ENCODE peak calls at places on chromosomes 11 and 22, in nine cellular contexts. K, I, E, C, D, F, P, R and W are unnamed samples.

GRCh38 chr22:29314074-29314473 is 1.4 kb downstream of the RASL10A start:
- DNase-seq in K (no peak), I (no peak), E (no peak), C (no peak), D (no peak), F (no peak), P (no peak), R (no peak), W (no peak)

GRCh38 chr11:68039526-68040086 is 781 bp downstream of the TCIRG1 start:
- DNase-seq in K (no peak), I (peak), E (peak), C (no peak), D (no peak), F (peak), P (no peak), R (no peak), W (no peak)

GRCh38 chr11:125156346-125156745 is 8.2 kb upstream of the PKNOX2 start:
- DNase-seq in K (no peak), I (no peak), E (no peak), C (no peak), D (no peak), F (no peak), P (no peak), R (no peak), W (no peak)

GRCh38 chr22:29830585-29830984 is 7.5 kb downstream of the ASCC2 start:
- DNase-seq in K (no peak), I (no peak), E (no peak), C (peak), D (no peak), F (no peak), P (peak), R (no peak), W (no peak)

GRCh38 chr11:126352934-126353801 is 2.3 kb upstream of the ST3GAL4 start:
- DNase-seq in K (peak), I (peak), E (peak), C (no peak), D (no peak), F (peak), P (no peak), R (no peak), W (no peak)

GRCh38 chr22:42699281-42699681 is 21.4 kb downstream of the A4GALT start:
- DNase-seq in K (no peak), I (no peak), E (no peak), C (peak), D (no peak), F (no peak), P (no peak), R (no peak), W (no peak)

GRCh38 chr11:43644626-43645299 is 35.8 kb upstream of the HSD17B12 start:
- DNase-seq in K (peak), I (peak), E (no peak), C (no peak), D (no peak), F (peak), P (no peak), R (no peak), W (no peak)

GRCh38 chr11:66278396-66279091 is 569 bp downstream of the CNIH2 start:
- DNase-seq in K (no peak), I (no peak), E (no peak), C (no peak), D (no peak), F (no peak), P (no peak), R (peak), W (no peak)

GRCh38 chr11:125289419-125290088 is 125.0 kb downstream of the PKNOX2 start:
- DNase-seq in K (no peak), I (no peak), E (no peak), C (no peak), D (no peak), F (no peak), P (no peak), R (no peak), W (no peak)

GRCh38 chr11:40280161-40281054 is 1179.0 kb downstream of the LRRC4C start:
- DNase-seq in K (no peak), I (no peak), E (no peak), C (no peak), D (no peak), F (no peak), P (peak), R (no peak), W (no peak)

GRCh38 chr11:118065375-118065774 is 11.5 kb upstream of the TMPRSS4 start:
- DNase-seq in K (no peak), I (no peak), E (no peak), C (no peak), D (no peak), F (no peak), P (no peak), R (no peak), W (no peak)

GRCh38 chr22:24201681-24202590 is 20.6 kb downstream of the SUSD2 start:
- DNase-seq in K (no peak), I (no peak), E (no peak), C (no peak), D (no peak), F (no peak), P (no peak), R (no peak), W (no peak)

GRCh38 chr11:58927393-58928081 is 11.8 kb upstream of the GLYATL1 start:
- DNase-seq in K (no peak), I (peak), E (no peak), C (no peak), D (no peak), F (no peak), P (no peak), R (peak), W (no peak)

GRCh38 chr11:37264060-37264459 is 666.0 kb upstream of the RAG2 start:
- DNase-seq in K (no peak), I (no peak), E (no peak), C (no peak), D (no peak), F (no peak), P (no peak), R (no peak), W (no peak)

GRCh38 chr11:37264783-37265182 is 666.7 kb upstream of the RAG2 start:
- DNase-seq in K (no peak), I (no peak), E (no peak), C (no peak), D (no peak), F (no peak), P (no peak), R (no peak), W (no peak)

GRCh38 chr11:37259734-37260133 is 661.7 kb upstream of the RAG2 start:
- DNase-seq in K (no peak), I (no peak), E (no peak), C (no peak), D (no peak), F (no peak), P (no peak), R (no peak), W (no peak)
- TF ChIP-seq CTCF in K (no peak), I (no peak), E (no peak), C (no peak), D (no peak), F (no peak), P (no peak), R (no peak), W (no peak)

GRCh38 chr11:107683807-107684206 is 28.0 kb downstream of the SLN start:
- DNase-seq in K (peak), I (peak), E (no peak), C (no peak), D (no peak), F (no peak), P (no peak), R (peak), W (no peak)
- TF ChIP-seq CTCF in K (no peak), I (peak), E (no peak), C (no peak), D (no peak), F (peak), P (no peak), R (peak), W (peak)

GRCh38 chr11:20634044-20634443 is 34.6 kb downstream of the SLC6A5 start:
- DNase-seq in K (no peak), I (no peak), E (no peak), C (no peak), D (no peak), F (no peak), P (no peak), R (no peak), W (no peak)
- TF ChIP-seq CTCF in K (no peak), I (no peak), E (no peak), C (no peak), D (no peak), F (peak), P (peak), R (peak), W (no peak)

DNA sequence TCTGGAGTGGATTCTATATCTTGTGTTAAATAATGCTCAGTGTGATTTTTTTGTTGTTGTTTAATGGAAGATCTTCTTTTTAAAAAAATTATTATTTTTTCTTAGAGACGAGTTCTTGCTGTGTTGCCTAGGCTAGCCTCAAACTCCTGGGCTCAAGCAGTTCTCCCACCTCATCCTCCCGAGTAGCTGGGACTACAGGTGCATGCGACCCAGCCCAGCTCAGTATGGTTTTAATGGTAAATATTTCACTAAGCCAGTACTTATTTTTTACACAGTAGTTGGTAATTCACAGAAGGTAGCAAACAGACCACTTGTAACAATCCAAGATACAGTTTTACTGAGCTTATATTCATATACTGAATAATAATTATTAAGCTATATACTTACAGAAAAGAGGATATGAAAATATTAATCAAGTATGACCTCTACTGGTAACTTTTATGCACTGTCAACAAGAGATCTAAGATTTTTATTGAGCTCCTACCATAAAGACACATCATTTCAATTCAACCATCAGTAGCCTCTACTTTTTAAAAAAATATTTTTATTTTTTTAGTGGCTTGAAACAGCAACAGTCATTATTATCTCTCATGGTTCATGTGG is 6.1 kb upstream of the CD59 start:
- DNase-seq in K (no peak), I (peak), E (no peak), C (no peak), D (no peak), F (peak), P (no peak), R (no peak), W (no peak)
- TF ChIP-seq CTCF in K (peak), I (peak), E (no peak), C (peak), D (no peak), F (peak), P (peak), R (peak), W (peak)

DNA sequence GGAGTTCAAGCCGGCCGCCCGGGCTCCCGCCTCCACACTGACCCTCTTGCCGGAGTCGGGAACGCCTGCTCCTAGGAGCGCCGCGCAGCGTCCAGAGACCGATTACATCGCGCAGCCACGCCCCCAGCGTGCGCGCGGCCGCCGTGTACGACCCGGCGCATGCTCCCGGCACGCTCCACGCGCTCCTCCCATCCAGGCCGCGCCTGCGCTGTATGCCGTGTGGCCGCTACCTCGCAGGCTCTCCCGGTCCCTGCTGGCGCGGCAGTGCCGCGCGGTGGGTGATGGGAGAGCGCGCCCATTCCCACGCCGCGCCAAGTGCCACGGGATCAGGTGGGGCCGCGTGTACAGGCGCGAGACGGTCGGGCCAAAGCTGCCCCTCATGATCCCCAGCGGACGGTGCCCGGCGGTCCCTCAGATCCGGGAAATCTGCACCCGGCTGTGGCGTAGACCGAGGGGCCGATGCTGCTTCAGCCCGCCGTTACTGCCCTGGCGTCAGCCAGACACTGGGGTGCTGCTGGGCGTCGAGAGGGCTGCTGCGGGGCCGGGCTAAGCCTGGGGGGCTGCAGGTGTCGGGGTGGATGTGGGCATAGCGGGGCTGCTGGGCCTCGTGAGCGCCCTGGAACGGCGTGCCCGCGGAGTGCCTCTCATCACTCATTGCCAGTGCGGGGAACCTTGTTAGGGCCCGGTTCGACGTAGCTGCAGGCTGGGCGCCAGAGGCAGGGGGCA is at the start of the genes GNB1L and RTL10:
- DNase-seq in K (peak), I (peak), E (peak), C (peak), D (peak), F (peak), P (peak), R (peak), W (peak)
- TF ChIP-seq CTCF in K (no peak), I (peak), E (no peak), C (no peak), D (no peak), F (no peak), P (peak), R (no peak), W (peak)

GRCh38 chr11:12117200-12117995 is 7.0 kb downstream of the MICAL2 start:
- DNase-seq in K (no peak), I (no peak), E (no peak), C (no peak), D (no peak), F (no peak), P (no peak), R (no peak), W (no peak)

GRCh38 chr11:12120031-12121008 is 9.9 kb downstream of the MICAL2 start:
- DNase-seq in K (no peak), I (no peak), E (no peak), C (no peak), D (no peak), F (no peak), P (no peak), R (peak), W (no peak)

GRCh38 chr11:12121011-12121410 is 10.6 kb downstream of the MICAL2 start:
- DNase-seq in K (no peak), I (no peak), E (no peak), C (no peak), D (no peak), F (no peak), P (no peak), R (no peak), W (no peak)

GRCh38 chr11:12119502-12119901 is 9.1 kb downstream of the MICAL2 start:
- DNase-seq in K (no peak), I (no peak), E (no peak), C (no peak), D (no peak), F (no peak), P (no peak), R (no peak), W (no peak)

GRCh38 chr11:12118940-12119339 is 8.6 kb downstream of the MICAL2 start:
- DNase-seq in K (peak), I (no peak), E (peak), C (no peak), D (no peak), F (no peak), P (no peak), R (no peak), W (no peak)
- TF ChIP-seq CTCF in K (no peak), I (no peak), E (no peak), C (no peak), D (no peak), F (no peak), P (peak), R (no peak), W (no peak)

GRCh38 chr22:44091751-44092150 is 67.6 kb downstream of the PARVB start:
- DNase-seq in K (no peak), I (no peak), E (no peak), C (no peak), D (no peak), F (no peak), P (no peak), R (no peak), W (no peak)

GRCh38 chr22:44089717-44090570 is 65.8 kb downstream of the PARVB start:
- DNase-seq in K (no peak), I (no peak), E (no peak), C (no peak), D (no peak), F (no peak), P (no peak), R (no peak), W (no peak)

GRCh38 chr22:44090571-44090905 is 66.4 kb downstream of the PARVB start:
- DNase-seq in K (no peak), I (no peak), E (no peak), C (no peak), D (no peak), F (no peak), P (no peak), R (no peak), W (no peak)

GRCh38 chr22:44092636-44093220 is 68.6 kb downstream of the PARVB start:
- DNase-seq in K (no peak), I (no peak), E (no peak), C (no peak), D (no peak), F (no peak), P (no peak), R (no peak), W (no peak)

GRCh38 chr22:44091021-44091721 is 67.1 kb downstream of the PARVB start:
- DNase-seq in K (no peak), I (peak), E (no peak), C (no peak), D (no peak), F (no peak), P (no peak), R (peak), W (no peak)
- TF ChIP-seq CTCF in K (no peak), I (peak), E (no peak), C (no peak), D (no peak), F (no peak), P (no peak), R (peak), W (no peak)